ENCODE peak calls at places on chromosomes 11 and 22, in eight cellular contexts. One of them, this sample, is unnamed. For H3K4me1, the result is how much of the 10 kb centered on the place peaks cover.

GRCh38 chr11:69913591-69914285 is 94.5 kb upstream of the FGF3 start:
- DNase-seq in MM.1S: no peak
- DNase-seq in GM23248: no peak
- DNase-seq in HCT116: no peak
- DNase-seq in neural progenitor cell: no peak
- DNase-seq in hepatocyte: no peak
- DNase-seq in PC-3: no peak
- DNase-seq in SK-N-SH: no peak
- DNase-seq in this sample: no peak

GRCh38 chr11:6606471-6607189 is 3.1 kb downstream of the ILK start:
- DNase-seq in neural progenitor cell: peak
- DNase-seq in MM.1S: peak
- DNase-seq in HCT116: peak
- DNase-seq in GM23248: peak
- DNase-seq in PC-3: peak
- DNase-seq in hepatocyte: peak
- DNase-seq in SK-N-SH: peak
- DNase-seq in this sample: peak

GRCh38 chr22:17083811-17084540 is 824 bp upstream of the IL17RA start:
- DNase-seq in GM23248: peak
- DNase-seq in SK-N-SH: no peak
- DNase-seq in HCT116: no peak
- DNase-seq in PC-3: no peak
- DNase-seq in MM.1S: no peak
- DNase-seq in hepatocyte: no peak
- DNase-seq in neural progenitor cell: no peak
- DNase-seq in this sample: no peak

GRCh38 chr11:123590296-123590912 is 64.0 kb downstream of the SCN3B start:
- DNase-seq in GM23248: peak
- DNase-seq in PC-3: peak
- DNase-seq in hepatocyte: peak
- DNase-seq in SK-N-SH: no peak
- DNase-seq in MM.1S: no peak
- DNase-seq in HCT116: peak
- DNase-seq in neural progenitor cell: no peak
- DNase-seq in this sample: no peak

GRCh38 chr22:32339190-32340012 is 18.3 kb upstream of the RFPL3 start:
- DNase-seq in neural progenitor cell: no peak
- DNase-seq in GM23248: no peak
- DNase-seq in HCT116: no peak
- DNase-seq in SK-N-SH: no peak
- DNase-seq in MM.1S: no peak
- DNase-seq in hepatocyte: no peak
- DNase-seq in PC-3: no peak
- DNase-seq in this sample: no peak

GRCh38 chr11:129846508-129847335 is 31.1 kb downstream of the TMEM45B start:
- DNase-seq in hepatocyte: peak
- DNase-seq in PC-3: peak
- DNase-seq in HCT116: no peak
- DNase-seq in GM23248: peak
- DNase-seq in neural progenitor cell: no peak
- DNase-seq in SK-N-SH: no peak
- DNase-seq in MM.1S: peak
- DNase-seq in this sample: peak

GRCh38 chr11:70628881-70629844 is 230.8 kb downstream of the CTTN start:
- DNase-seq in GM23248: no peak
- DNase-seq in hepatocyte: peak
- DNase-seq in PC-3: no peak
- DNase-seq in HCT116: no peak
- DNase-seq in neural progenitor cell: no peak
- DNase-seq in SK-N-SH: peak
- DNase-seq in MM.1S: no peak
- DNase-seq in this sample: no peak

GRCh38 chr11:92415246-92415645 is 190.6 kb downstream of the FAT3 start:
- DNase-seq in SK-N-SH: no peak
- DNase-seq in neural progenitor cell: no peak
- DNase-seq in hepatocyte: no peak
- DNase-seq in PC-3: no peak
- DNase-seq in HCT116: no peak
- DNase-seq in MM.1S: no peak
- DNase-seq in GM23248: peak
- DNase-seq in this sample: no peak

GRCh38 chr11:5367461-5368074 is 16.0 kb upstream of the OR51M1 start:
- DNase-seq in hepatocyte: no peak
- DNase-seq in GM23248: peak
- DNase-seq in MM.1S: peak
- DNase-seq in PC-3: no peak
- DNase-seq in SK-N-SH: no peak
- DNase-seq in HCT116: no peak
- DNase-seq in neural progenitor cell: no peak
- DNase-seq in this sample: no peak

GRCh38 chr11:134409552-134410429 is 2.3 kb downstream of the B3GAT1 start:
- DNase-seq in HCT116: no peak
- DNase-seq in PC-3: no peak
- DNase-seq in hepatocyte: no peak
- DNase-seq in MM.1S: no peak
- DNase-seq in GM23248: no peak
- DNase-seq in SK-N-SH: no peak
- DNase-seq in neural progenitor cell: no peak
- DNase-seq in this sample: no peak

GRCh38 chr11:100010393-100010792 is 676.7 kb upstream of the ARHGAP42 start:
- DNase-seq in neural progenitor cell: no peak
- DNase-seq in HCT116: no peak
- DNase-seq in GM23248: no peak
- DNase-seq in hepatocyte: no peak
- DNase-seq in SK-N-SH: no peak
- DNase-seq in MM.1S: no peak
- DNase-seq in PC-3: no peak
- DNase-seq in this sample: no peak

GRCh38 chr11:43268161-43268560 is 43.6 kb upstream of the API5 start:
- DNase-seq in MM.1S: no peak
- DNase-seq in PC-3: no peak
- DNase-seq in neural progenitor cell: peak
- DNase-seq in HCT116: no peak
- DNase-seq in SK-N-SH: no peak
- DNase-seq in hepatocyte: peak
- DNase-seq in GM23248: no peak
- DNase-seq in this sample: no peak

GRCh38 chr11:116193321-116194114 is 579.3 kb downstream of the BUD13 start:
- DNase-seq in neural progenitor cell: peak
- DNase-seq in hepatocyte: peak
- DNase-seq in SK-N-SH: peak
- DNase-seq in MM.1S: no peak
- DNase-seq in HCT116: no peak
- DNase-seq in GM23248: peak
- DNase-seq in PC-3: peak
- DNase-seq in this sample: no peak

GRCh38 chr11:124891390-124891861 is 6.2 kb downstream of the ROBO4 start:
- DNase-seq in PC-3: no peak
- DNase-seq in HCT116: no peak
- DNase-seq in MM.1S: no peak
- DNase-seq in GM23248: no peak
- DNase-seq in SK-N-SH: peak
- DNase-seq in neural progenitor cell: no peak
- DNase-seq in hepatocyte: no peak
- DNase-seq in this sample: no peak

GRCh38 chr11:124892131-124892530 is 5.5 kb downstream of the ROBO4 start:
- DNase-seq in SK-N-SH: peak
- DNase-seq in MM.1S: no peak
- DNase-seq in hepatocyte: no peak
- DNase-seq in HCT116: no peak
- DNase-seq in PC-3: no peak
- DNase-seq in neural progenitor cell: no peak
- DNase-seq in GM23248: no peak
- DNase-seq in this sample: no peak

GRCh38 chr11:124889692-124890091 is 8.0 kb downstream of the ROBO4 start:
- DNase-seq in MM.1S: no peak
- DNase-seq in neural progenitor cell: no peak
- DNase-seq in GM23248: no peak
- DNase-seq in HCT116: no peak
- DNase-seq in PC-3: no peak
- DNase-seq in SK-N-SH: peak
- DNase-seq in hepatocyte: no peak
- DNase-seq in this sample: no peak

GRCh38 chr11:124892750-124893454 is 4.8 kb downstream of the ROBO4 start:
- DNase-seq in GM23248: no peak
- DNase-seq in neural progenitor cell: no peak
- DNase-seq in MM.1S: no peak
- DNase-seq in hepatocyte: no peak
- DNase-seq in SK-N-SH: peak
- DNase-seq in PC-3: no peak
- DNase-seq in HCT116: no peak
- DNase-seq in this sample: no peak

GRCh38 chr11:124890701-124891389 is 6.8 kb downstream of the ROBO4 start:
- DNase-seq in HCT116: no peak
- DNase-seq in neural progenitor cell: no peak
- DNase-seq in MM.1S: no peak
- DNase-seq in PC-3: no peak
- DNase-seq in GM23248: no peak
- DNase-seq in hepatocyte: no peak
- DNase-seq in SK-N-SH: peak
- DNase-seq in this sample: no peak
- H3K4me1 ChIP-seq in HCT116: under half
- H3K4me1 ChIP-seq in neural progenitor cell: under half
- H3K4me1 ChIP-seq in MM.1S: under half
- H3K4me1 ChIP-seq in PC-3: under half
- H3K4me1 ChIP-seq in GM23248: under half
- H3K4me1 ChIP-seq in hepatocyte: under half
- H3K4me1 ChIP-seq in SK-N-SH: under half
- H3K4me1 ChIP-seq in this sample: under half

GRCh38 chr11:103887001-103887680 is 149.3 kb upstream of the DDI1 start:
- DNase-seq in MM.1S: no peak
- DNase-seq in GM23248: no peak
- DNase-seq in SK-N-SH: no peak
- DNase-seq in neural progenitor cell: no peak
- DNase-seq in PC-3: no peak
- DNase-seq in hepatocyte: no peak
- DNase-seq in HCT116: no peak
- DNase-seq in this sample: peak
- TF ChIP-seq EZH2phosphoT487 in MM.1S: no peak
- TF ChIP-seq EZH2phosphoT487 in GM23248: no peak
- TF ChIP-seq EZH2phosphoT487 in SK-N-SH: no peak
- TF ChIP-seq EZH2phosphoT487 in neural progenitor cell: no peak
- TF ChIP-seq EZH2phosphoT487 in PC-3: no peak
- TF ChIP-seq EZH2phosphoT487 in hepatocyte: no peak
- TF ChIP-seq EZH2phosphoT487 in HCT116: no peak
- TF ChIP-seq EZH2phosphoT487 in this sample: no peak

DNA sequence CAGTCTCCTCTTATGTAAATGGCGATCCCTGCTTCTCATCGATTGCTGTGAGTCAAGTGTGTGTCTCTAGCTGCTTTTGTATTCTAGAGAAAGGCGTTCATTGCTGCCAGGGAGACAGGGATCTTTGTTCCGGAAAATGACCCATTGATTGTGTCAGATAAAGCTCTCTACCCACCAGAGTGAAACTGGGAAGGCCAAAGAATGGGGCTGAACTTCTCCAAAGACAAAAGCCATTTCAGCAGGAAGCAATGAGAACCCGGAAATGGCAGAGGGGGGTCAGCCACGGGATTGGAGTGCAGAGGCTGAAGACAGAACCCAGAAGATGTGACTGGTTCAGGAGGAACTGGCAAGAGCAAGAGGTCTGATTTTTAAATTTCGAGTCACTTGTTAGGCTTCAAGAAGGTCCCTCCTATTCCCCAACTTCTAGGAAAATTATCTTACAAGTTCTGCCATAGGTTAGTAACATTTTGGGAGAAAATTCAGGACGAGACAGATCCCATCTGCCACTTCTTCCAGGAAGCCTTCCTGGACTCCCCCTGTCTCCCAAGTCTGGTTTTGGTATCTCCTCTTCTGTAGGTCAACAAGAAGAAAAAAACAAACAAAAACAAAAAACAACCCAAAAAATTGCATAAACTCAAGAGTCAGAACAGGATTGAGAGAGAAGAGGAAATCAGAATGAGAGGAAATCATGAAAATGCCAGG is 110.6 kb downstream of the NECTIN1 start:
- DNase-seq in hepatocyte: no peak
- DNase-seq in GM23248: no peak
- DNase-seq in MM.1S: no peak
- DNase-seq in neural progenitor cell: peak
- DNase-seq in PC-3: no peak
- DNase-seq in HCT116: no peak
- DNase-seq in SK-N-SH: no peak
- DNase-seq in this sample: no peak
- H3K27ac ChIP-seq in hepatocyte: no peak
- H3K27ac ChIP-seq in GM23248: no peak
- H3K27ac ChIP-seq in MM.1S: no peak
- H3K27ac ChIP-seq in neural progenitor cell: no peak
- H3K27ac ChIP-seq in PC-3: no peak
- H3K27ac ChIP-seq in HCT116: no peak
- H3K27ac ChIP-seq in SK-N-SH: no peak
- H3K27ac ChIP-seq in this sample: no peak

GRCh38 chr11:72814139-72814830 is at the start of gene ATG16L2:
- DNase-seq in GM23248: peak
- DNase-seq in SK-N-SH: peak
- DNase-seq in PC-3: peak
- DNase-seq in hepatocyte: peak
- DNase-seq in HCT116: peak
- DNase-seq in neural progenitor cell: peak
- DNase-seq in MM.1S: peak
- DNase-seq in this sample: peak

GRCh38 chr11:72814831-72815618 is 814 bp downstream of the ATG16L2 start:
- DNase-seq in hepatocyte: peak
- DNase-seq in neural progenitor cell: peak
- DNase-seq in PC-3: peak
- DNase-seq in SK-N-SH: no peak
- DNase-seq in GM23248: peak
- DNase-seq in HCT116: peak
- DNase-seq in MM.1S: peak
- DNase-seq in this sample: peak

GRCh38 chr11:72818971-72819370 is 4.8 kb downstream of the ATG16L2 start:
- DNase-seq in GM23248: peak
- DNase-seq in HCT116: no peak
- DNase-seq in SK-N-SH: no peak
- DNase-seq in hepatocyte: no peak
- DNase-seq in neural progenitor cell: no peak
- DNase-seq in MM.1S: no peak
- DNase-seq in PC-3: no peak
- DNase-seq in this sample: no peak

GRCh38 chr11:72817966-72818365 is 3.8 kb downstream of the ATG16L2 start:
- DNase-seq in MM.1S: no peak
- DNase-seq in neural progenitor cell: no peak
- DNase-seq in hepatocyte: no peak
- DNase-seq in SK-N-SH: no peak
- DNase-seq in PC-3: no peak
- DNase-seq in HCT116: no peak
- DNase-seq in GM23248: no peak
- DNase-seq in this sample: no peak

DNA sequence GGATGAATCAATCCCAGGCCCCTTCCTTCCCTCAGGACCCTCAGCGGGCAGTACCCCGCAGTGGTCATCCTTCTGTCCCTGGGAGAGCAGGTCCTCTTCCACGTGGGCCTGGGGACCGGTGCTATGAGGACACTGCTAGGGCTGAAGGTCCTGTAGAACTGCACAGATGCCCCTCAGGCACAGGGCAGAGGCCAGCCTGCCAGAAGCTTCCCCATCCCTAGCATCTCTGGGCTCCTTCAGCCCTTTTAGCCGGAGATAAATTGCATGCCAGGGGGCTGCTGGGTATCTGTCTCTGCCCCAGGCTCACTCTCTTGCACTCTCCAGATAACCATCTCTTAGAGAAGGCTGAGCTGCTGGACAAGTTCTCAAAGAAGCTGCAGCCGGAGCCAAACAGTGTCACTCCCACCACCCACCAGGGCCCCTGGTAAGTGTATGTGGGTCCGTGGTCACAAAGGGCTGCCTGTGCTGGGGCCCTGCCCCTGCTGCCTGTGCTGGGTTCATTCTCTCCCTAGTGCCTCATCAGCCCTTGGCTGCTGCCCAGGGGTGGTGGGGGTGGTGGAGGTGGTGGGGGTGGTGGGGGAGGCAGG is 2.3 kb downstream of the ATG16L2 start:
- DNase-seq in MM.1S: no peak
- DNase-seq in PC-3: no peak
- DNase-seq in SK-N-SH: peak
- DNase-seq in GM23248: no peak
- DNase-seq in neural progenitor cell: no peak
- DNase-seq in HCT116: no peak
- DNase-seq in hepatocyte: no peak
- DNase-seq in this sample: no peak
- H3K4me1 ChIP-seq in MM.1S: under half
- H3K4me1 ChIP-seq in PC-3: under half
- H3K4me1 ChIP-seq in SK-N-SH: under half
- H3K4me1 ChIP-seq in GM23248: under half
- H3K4me1 ChIP-seq in neural progenitor cell: under half
- H3K4me1 ChIP-seq in HCT116: under half
- H3K4me1 ChIP-seq in hepatocyte: under half
- H3K4me1 ChIP-seq in this sample: under half

This sample was measured in OCI-LY7.